ENCODE peak calls at places on chromosomes 1 and 21, in seven cellular contexts. P, I, X, L, J, D and C are unnamed samples.

GRCh38 chr1:13813398-13814012 is 113.5 kb downstream of the PRDM2 start:
- DNase-seq in D (peak), L (peak), I (peak), J (peak), X (peak), P (peak), C (no peak)

GRCh38 chr1:31984419-31985347 is 29.0 kb upstream of the KHDRBS1 start:
- DNase-seq in D (no peak), X (no peak), I (no peak), L (peak), J (no peak), P (no peak), C (peak)

GRCh38 chr1:209899948-209900347 is 38.1 kb upstream of the SYT14 start:
- DNase-seq in X (no peak), I (peak), P (peak), D (no peak), L (no peak), J (peak), C (no peak)

GRCh38 chr1:7478797-7479499 is 292.1 kb upstream of the VAMP3 start:
- DNase-seq in L (peak), D (peak), X (no peak), J (no peak), I (no peak), P (no peak), C (peak)

GRCh38 chr1:117166076-117166475 is 44.5 kb upstream of the TRIM45 start:
- DNase-seq in X (no peak), I (no peak), J (no peak), L (peak), P (no peak), D (no peak), C (peak)

GRCh38 chr1:25875856-25876692 is 566 bp upstream of the PAQR7 start:
- DNase-seq in L (no peak), D (peak), J (no peak), X (no peak), I (peak), P (peak), C (no peak)

GRCh38 chr21:45142916-45143315 is 68.5 kb downstream of the ADARB1 start:
- DNase-seq in I (no peak), J (no peak), D (no peak), P (no peak), X (no peak), L (no peak), C (no peak)

GRCh38 chr1:112395261-112395831 is 668 bp upstream of the CTTNBP2NL start:
- DNase-seq in X (peak), I (no peak), J (no peak), D (peak), P (peak), L (no peak), C (no peak)

GRCh38 chr1:6281511-6282402 is 20.9 kb upstream of the GPR153 start:
- DNase-seq in I (no peak), L (no peak), P (no peak), X (no peak), J (no peak), D (no peak), C (no peak)

GRCh38 chr1:237709355-237709754 is 181.4 kb downstream of the ZP4 start:
- DNase-seq in L (no peak), P (no peak), I (no peak), J (no peak), X (no peak), D (no peak), C (no peak)

DNA sequence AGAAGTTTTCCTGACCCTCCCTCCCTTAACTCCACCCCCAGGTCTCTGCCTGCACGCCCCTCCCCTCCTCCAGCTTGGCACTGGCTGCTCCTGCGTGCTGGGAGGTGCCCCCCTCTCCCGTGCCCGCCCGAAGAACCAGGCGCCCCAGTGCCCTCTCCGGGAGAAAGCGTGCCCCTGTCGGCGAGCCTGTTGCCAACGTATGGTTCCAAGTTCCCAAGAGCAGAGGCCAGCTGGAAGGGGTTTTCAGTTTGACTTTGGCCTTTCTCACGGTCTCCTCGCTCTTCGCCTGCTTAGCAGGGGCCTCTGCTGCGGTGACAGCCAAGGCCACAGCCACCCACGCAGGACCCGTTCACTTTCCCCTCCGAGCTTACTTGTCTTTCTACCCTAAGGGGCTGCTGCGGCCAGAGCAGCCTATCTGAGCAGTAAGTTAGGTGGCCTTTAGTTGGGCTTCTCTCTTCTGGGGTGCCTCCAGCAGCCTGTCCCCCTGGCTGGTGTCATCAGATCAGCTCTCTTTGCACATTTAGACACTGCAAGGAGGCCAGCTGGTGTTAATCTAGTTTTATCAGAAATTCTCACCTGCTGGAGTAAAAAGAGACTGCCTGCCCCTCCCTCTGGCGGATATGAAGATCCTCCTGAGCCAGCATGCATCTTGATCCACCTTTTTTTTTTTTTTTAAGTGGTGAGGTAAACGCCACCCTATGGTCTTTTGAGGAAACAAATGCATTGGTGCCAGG is 1.5 kb downstream of the STUM start:
- DNase-seq in P (peak), X (peak), J (peak), L (peak), I (peak), D (no peak), C (no peak)
- H3K23ac ChIP-seq in P (no peak), X (peak), J (no peak), L (no peak), I (no peak), D (no peak), C (no peak)

GRCh38 chr1:220492671-220493070 is 35.3 kb upstream of the MARK1 start:
- DNase-seq in D (no peak), L (no peak), I (no peak), J (no peak), P (no peak), X (no peak), C (no peak)
- H2BK120ac ChIP-seq in D (no peak), L (no peak), I (no peak), J (no peak), P (no peak), X (no peak), C (no peak)

GRCh38 chr1:221809101-221810029 is 67.5 kb upstream of the DUSP10 start:
- DNase-seq in L (no peak), I (no peak), J (no peak), X (no peak), D (no peak), P (no peak), C (peak)

GRCh38 chr1:221806984-221807383 is 65.1 kb upstream of the DUSP10 start:
- DNase-seq in X (no peak), L (no peak), J (no peak), D (no peak), P (no peak), I (no peak), C (no peak)

GRCh38 chr1:221812088-221812752 is 70.3 kb upstream of the DUSP10 start:
- DNase-seq in I (no peak), D (no peak), J (no peak), X (no peak), P (no peak), L (no peak), C (no peak)

GRCh38 chr1:221812905-221813597 is 71.2 kb upstream of the DUSP10 start:
- DNase-seq in P (no peak), I (no peak), J (no peak), D (no peak), L (no peak), X (no peak), C (no peak)

DNA sequence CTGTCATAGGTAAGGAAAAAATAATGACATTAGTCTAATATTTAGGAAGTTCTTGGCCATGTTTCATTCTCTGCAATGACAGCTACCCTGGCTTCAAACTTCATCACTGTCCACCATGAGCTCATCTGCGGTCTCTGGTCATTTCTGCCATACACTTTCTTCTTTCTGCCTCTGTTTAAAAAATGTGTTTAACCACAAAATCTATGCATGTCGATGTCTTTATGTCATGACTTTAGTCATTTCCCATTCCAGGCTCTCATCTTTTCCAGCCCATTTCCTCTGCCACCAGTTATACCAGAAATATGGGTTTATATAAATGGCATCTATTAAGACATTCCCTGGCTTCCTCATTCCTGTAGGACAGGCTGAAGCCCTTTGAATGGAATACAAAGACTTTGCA is 68.5 kb upstream of the DUSP10 start:
- DNase-seq in D (peak), X (no peak), L (peak), I (no peak), J (no peak), P (no peak), C (peak)
- H3K23ac ChIP-seq in D (no peak), X (no peak), L (no peak), I (no peak), J (no peak), P (no peak), C (peak)

DNA sequence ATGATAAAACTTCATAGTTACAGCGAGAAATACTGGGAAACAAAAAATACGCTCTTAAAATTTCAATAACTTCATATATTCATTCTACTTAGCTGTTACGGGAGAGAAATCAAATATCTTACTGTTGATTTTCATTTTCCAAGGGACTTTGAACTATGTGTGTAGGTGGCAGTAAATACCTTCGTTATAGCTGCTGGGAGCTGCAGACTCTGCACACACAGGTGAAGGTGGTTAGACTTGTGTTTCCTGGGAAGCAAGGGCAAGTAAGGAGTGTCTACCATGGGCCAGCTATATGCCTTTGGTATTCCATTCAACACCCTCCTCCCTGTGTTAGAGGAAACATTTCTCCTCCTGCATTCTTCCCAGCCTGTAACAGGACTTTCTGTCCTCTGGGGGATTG is 51.4 kb upstream of the DIRAS3 start:
- DNase-seq in D (no peak), I (no peak), P (no peak), L (no peak), X (no peak), J (no peak), C (no peak)
- H2BK120ac ChIP-seq in D (no peak), I (no peak), P (no peak), L (no peak), X (no peak), J (no peak), C (no peak)